ENCODE peak calls at places on chromosome 6, in four cellular contexts. U is foreskin fibroblast, I is astrocyte of the spinal cord, S is fibroblast of pulmonary artery. J is an unnamed sample.

GRCh38 chr6:127933852-127934840 is 33.3 kb upstream of the THEMIS start:
- DNase-seq in U (no peak), I (no peak), S (no peak), J (no peak)

GRCh38 chr6:39907871-39908575 is 26.2 kb downstream of the MOCS1 start:
- DNase-seq in U (no peak), I (no peak), S (no peak), J (no peak)

GRCh38 chr6:24797596-24798216 is 1.0 kb downstream of the ARMH2 start:
- DNase-seq in U (no peak), I (peak; percentile 27), S (peak; percentile 13), J (no peak)

GRCh38 chr6:158837684-158838625 is 18.8 kb upstream of the EZR start:
- DNase-seq in U (peak; percentile 67), I (no peak), S (peak; percentile 39), J (peak; percentile 40)

GRCh38 chr6:149032599-149033405 is 284.7 kb upstream of the TAB2 start:
- DNase-seq in U (peak; percentile 71), I (peak; percentile 94), S (peak; percentile 92), J (peak; percentile 97)

GRCh38 chr6:108353853-108354252 is 59.0 kb downstream of the AFG1L start:
- DNase-seq in U (no peak), I (no peak), S (peak; percentile 16), J (no peak)

GRCh38 chr6:24927985-24928735 is 7.6 kb downstream of the RIPOR2 start:
- DNase-seq in U (peak; percentile 21), I (peak; percentile 34), S (peak; percentile 24), J (no peak)

GRCh38 chr6:82872092-82872635 is 193.5 kb downstream of the UBE3D start:
- DNase-seq in U (no peak), I (no peak), S (no peak), J (no peak)

GRCh38 chr6:144585217-144585814 is 300.2 kb downstream of the UTRN start:
- DNase-seq in U (peak; percentile 73), I (peak; percentile 63), S (peak; percentile 69), J (peak; percentile 67)

GRCh38 chr6:33749401-33749800 is 2.7 kb upstream of the IP6K3 start:
- DNase-seq in U (no peak), I (no peak), S (no peak), J (no peak)

GRCh38 chr6:87706187-87706966 is 4.3 kb upstream of the AKIRIN2 start:
- DNase-seq in U (peak; percentile 59), I (peak; percentile 55), S (peak; percentile 55), J (peak; percentile 81)

GRCh38 chr6:157139054-157139708 is 184.1 kb downstream of the TMEM242 start:
- DNase-seq in U (no peak), I (no peak), S (no peak), J (no peak)

GRCh38 chr6:43096451-43097097 is 20.5 kb downstream of the PTK7 start:
- DNase-seq in U (peak; percentile 93), I (peak; percentile 91), S (peak; percentile 73), J (peak; percentile 92)

GRCh38 chr6:13141392-13141791 is 186.9 kb downstream of the TBC1D7 start:
- DNase-seq in U (no peak), I (no peak), S (no peak), J (no peak)

GRCh38 chr6:92779758-92780157 is 639.6 kb downstream of the EPHA7 start:
- DNase-seq in U (peak; percentile 46), I (peak; percentile 79), S (peak; percentile 62), J (peak; percentile 18)

GRCh38 chr6:159594106-159594749 is 98.8 kb downstream of the SOD2 start:
- DNase-seq in U (peak; percentile 86), I (peak; percentile 80), S (peak; percentile 18), J (peak; percentile 53)

GRCh38 chr6:169971171-169971861 is 219.9 kb downstream of the ERMARD start:
- DNase-seq in U (no peak), I (no peak), S (no peak), J (no peak)

GRCh38 chr6:129597023-129597713 is 112.8 kb downstream of the ARHGAP18 start:
- DNase-seq in U (no peak), I (no peak), S (no peak), J (no peak)

GRCh38 chr6:127690092-127690491 is 113.1 kb downstream of the C6orf58 start:
- DNase-seq in U (peak; percentile 60), I (peak; percentile 47), S (peak; percentile 55), J (peak; percentile 55)

GRCh38 chr6:158284340-158285210 is 27.7 kb upstream of the TULP4 start:
- DNase-seq in U (peak; percentile 84), I (peak; percentile 96), S (peak; percentile 87), J (peak; percentile 84)

GRCh38 chr6:34657307-34657978 is 39.1 kb downstream of the ILRUN start:
- DNase-seq in U (peak; percentile 86), I (peak; percentile 92), S (peak; percentile 85), J (peak; percentile 93)

GRCh38 chr6:164404802-164405488 is 904.5 kb downstream of the C6orf118 start:
- DNase-seq in U (no peak), I (no peak), S (no peak), J (no peak)

GRCh38 chr6:12148317-12148801 is 136.2 kb downstream of the HIVEP1 start:
- DNase-seq in U (peak; percentile 62), I (peak; percentile 74), S (peak; percentile 42), J (peak; percentile 52)

GRCh38 chr6:79813854-79814477 is 133.4 kb downstream of the ELOVL4 start:
- DNase-seq in U (peak; percentile 84), I (peak; percentile 61), S (peak; percentile 78), J (peak; percentile 77)

GRCh38 chr6:90028080-90028778 is 134.0 kb downstream of the GJA10 start:
- DNase-seq in U (no peak), I (no peak), S (no peak), J (no peak)

GRCh38 chr6:13242590-13242989 is 85.7 kb downstream of the TBC1D7 start:
- DNase-seq in U (no peak), I (no peak), S (no peak), J (no peak)

GRCh38 chr6:34546551-34547321 is 9.4 kb downstream of the SPDEF start:
- DNase-seq in U (peak; percentile 34), I (no peak), S (peak; percentile 19), J (peak; percentile 23)

GRCh38 chr6:152959333-152959732 is 23.5 kb downstream of the FBXO5 start:
- DNase-seq in U (no peak), I (no peak), S (no peak), J (no peak)

GRCh38 chr6:159758031-159759001 is 3.5 kb upstream of the ACAT2 start:
- DNase-seq in U (peak; percentile 59), I (peak; percentile 51), S (peak; percentile 41), J (peak; percentile 28)

GRCh38 chr6:151564654-151565053 is 70.8 kb downstream of the CCDC170 start:
- DNase-seq in U (no peak), I (no peak), S (no peak), J (no peak)

GRCh38 chr6:87391334-87391733 is 16.4 kb upstream of the CFAP206 start:
- DNase-seq in U (peak; percentile 57), I (peak; percentile 14), S (peak; percentile 48), J (peak; percentile 17)

GRCh38 chr6:88785478-88785877 is 177.9 kb downstream of the RNGTT start:
- DNase-seq in U (no peak), I (no peak), S (peak; percentile 28), J (no peak)

GRCh38 chr6:166435574-166435973 is 52.8 kb upstream of the MPC1 start:
- DNase-seq in U (peak; percentile 25), I (no peak), S (no peak), J (no peak)

GRCh38 chr6:16637635-16638034 is 123.6 kb downstream of the ATXN1 start:
- DNase-seq in U (no peak), I (no peak), S (no peak), J (no peak)

GRCh38 chr6:64516393-64516792 is 880.8 kb downstream of the PHF3 start:
- DNase-seq in U (no peak), I (no peak), S (no peak), J (no peak)

GRCh38 chr6:52020961-52021570 is 66.3 kb downstream of the PKHD1 start:
- DNase-seq in U (peak; percentile 53), I (peak; percentile 27), S (peak; percentile 52), J (peak; percentile 52)
- TF ChIP-seq CTCF in U (peak; percentile 41), I (peak; percentile 53), S (peak; percentile 59), J (peak; percentile 57)

DNA sequence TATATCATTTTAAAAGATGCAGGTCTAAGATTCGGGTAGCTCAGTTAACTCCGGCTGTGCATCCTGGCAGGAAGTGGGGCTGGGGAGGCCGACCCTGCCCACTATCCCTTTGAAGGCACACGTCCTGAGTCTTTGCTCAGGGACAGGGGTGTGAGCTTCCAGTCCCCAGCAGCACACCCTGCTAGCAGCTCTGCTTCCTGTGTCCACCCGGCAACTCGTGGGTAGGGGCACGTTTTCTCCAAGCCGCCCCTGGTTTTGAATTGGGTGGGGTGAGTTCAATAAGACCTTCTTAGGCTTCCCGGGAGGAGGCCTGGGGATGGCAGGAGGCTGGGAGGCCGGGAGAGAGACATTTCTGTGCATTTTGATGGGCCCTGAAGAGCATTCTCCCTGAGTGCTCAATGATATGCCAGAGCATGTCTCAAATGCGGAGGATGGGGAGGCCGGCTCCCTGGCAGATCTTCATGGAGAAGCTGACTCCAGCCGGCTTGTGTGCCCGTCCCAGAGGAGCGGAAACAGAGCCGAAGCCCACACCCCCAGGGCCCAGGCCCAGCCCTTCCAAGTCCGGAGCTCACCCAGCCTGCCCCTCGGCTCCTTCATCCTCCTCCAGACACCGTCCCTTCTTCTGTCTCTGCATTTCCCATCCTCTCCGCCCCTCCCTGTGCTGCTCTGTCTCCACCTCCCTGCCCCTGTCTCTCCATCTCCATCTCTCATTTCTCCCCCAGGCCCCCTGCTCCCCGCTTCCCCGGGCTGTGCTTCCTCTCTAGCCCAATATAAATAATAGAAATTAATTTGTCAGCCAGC is 36.3 kb upstream of the ZFAND3 start:
- DNase-seq in U (peak; percentile 65), I (peak; percentile 20), S (no peak), J (peak; percentile 30)
- H3K4me3 ChIP-seq in U (peak overlapping the region; percentile 3), I (peak overlapping the region; percentile 32), S (peak overlapping the region; percentile 37), J (peak overlapping the region; percentile 13)

DNA sequence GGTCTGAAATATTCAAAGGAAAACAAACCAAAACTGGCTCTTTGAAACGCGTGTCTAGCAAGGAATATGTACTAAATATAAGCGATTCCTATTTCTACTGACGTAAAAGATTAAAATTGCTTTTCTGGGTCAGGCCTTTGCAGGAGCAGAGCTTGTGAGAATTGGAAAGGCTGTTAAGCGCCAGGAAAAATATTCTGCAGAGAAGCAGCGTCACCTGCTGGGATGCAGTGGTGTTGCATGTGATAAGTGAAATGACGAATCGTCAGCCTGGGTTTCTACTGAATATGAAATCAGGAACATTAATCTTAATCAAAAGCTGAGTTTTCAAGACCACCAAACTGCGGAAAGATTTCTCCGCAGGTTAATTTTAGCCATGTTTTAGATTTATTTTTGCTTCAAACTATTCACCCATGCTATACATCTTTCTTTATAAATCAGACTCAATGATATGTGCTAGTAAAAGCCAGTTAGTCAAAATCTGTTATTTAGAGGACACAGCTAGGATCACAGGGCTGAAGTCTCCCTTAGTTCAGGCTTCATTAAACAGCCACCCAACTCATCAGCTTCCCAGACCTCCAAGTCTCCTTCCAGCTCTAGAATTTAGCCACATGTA is 67.4 kb downstream of the ALDH8A1 start:
- DNase-seq in U (peak; percentile 87), I (peak; percentile 73), S (peak; percentile 93), J (peak; percentile 96)
- TF ChIP-seq CTCF in U (peak; percentile 94), I (peak; percentile 80), S (peak; percentile 96), J (peak; percentile 94)

DNA sequence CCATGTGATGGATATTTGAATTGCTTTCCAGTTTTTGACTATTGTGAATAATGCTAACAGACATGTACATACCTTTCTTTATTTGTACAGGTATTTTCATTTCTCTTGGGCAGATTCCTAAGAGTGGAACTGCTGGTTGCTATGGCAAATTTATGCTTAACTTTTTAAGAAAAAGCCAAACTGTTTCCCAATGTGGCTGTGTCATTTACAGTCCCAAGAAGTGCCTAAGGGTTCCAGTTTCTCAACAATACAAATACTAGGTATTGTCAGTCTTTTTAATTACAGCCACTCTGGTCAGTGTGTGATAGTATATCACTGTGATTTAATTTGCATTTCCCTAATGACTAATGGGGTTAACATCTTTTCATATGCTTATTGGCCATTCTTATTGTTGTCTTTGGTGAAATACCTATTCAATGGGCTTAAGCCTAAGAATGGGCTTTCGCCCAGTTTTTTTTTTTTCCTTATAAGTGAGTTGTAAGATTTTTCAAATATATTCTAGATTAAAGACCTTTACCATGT is 10.3 kb downstream of the REPS1 start:
- DNase-seq in U (no peak), I (no peak), S (no peak), J (no peak)
- H3K4me3 ChIP-seq in U (no peak overlapping the region), I (no peak overlapping the region), S (no peak overlapping the region), J (no peak overlapping the region)

GRCh38 chr6:81752084-81752968 is at the start of gene TENT5A:
- DNase-seq in U (peak; percentile 97), I (peak; percentile 95), S (peak; percentile 90), J (peak; percentile 92)
- TF ChIP-seq CTCF in U (no peak), I (no peak), S (no peak), J (no peak)